ENCODE peak calls at places on chromosomes 1 and 21, in six cellular contexts. H is AG09309, D is IMR-90, J is prostate gland, Y is OCI-LY7, E is upper lobe of right lung. G is an unnamed sample.

GRCh38 chr1:150876111-150876434 is 326 bp downstream of the ARNT start:
- DNase-seq in H (no peak), D (peak), J (no peak), Y (no peak), E (no peak), G (no peak)

GRCh38 chr1:244276646-244277045 is 175.1 kb downstream of the ADSS2 start:
- DNase-seq in H (no peak), D (no peak), J (no peak), Y (no peak), E (no peak), G (no peak)

GRCh38 chr1:45246760-45247159 is 40.4 kb upstream of the ZSWIM5 start:
- DNase-seq in H (peak), D (peak), J (peak), Y (no peak), E (no peak), G (no peak)

GRCh38 chr21:46033410-46034404 is 52.1 kb downstream of the COL6A1 start:
- DNase-seq in H (no peak), D (peak), J (no peak), Y (no peak), E (peak), G (no peak)

GRCh38 chr1:225573216-225573615 is 79.7 kb downstream of the ENAH start:
- DNase-seq in H (no peak), D (no peak), J (no peak), Y (no peak), E (no peak), G (no peak)

GRCh38 chr1:8987881-8988617 is 38.2 kb downstream of the SLC2A7 start:
- DNase-seq in H (no peak), D (peak), J (peak), Y (peak), E (peak), G (peak)

GRCh38 chr1:24107462-24108225 is 4.3 kb downstream of the MYOM3 start:
- DNase-seq in H (peak), D (peak), J (no peak), Y (no peak), E (no peak), G (no peak)

GRCh38 chr1:94336991-94337390 is 81.2 kb upstream of the ABCD3 start:
- DNase-seq in H (no peak), D (no peak), J (no peak), Y (no peak), E (no peak), G (no peak)

GRCh38 chr1:228044961-228045360 is 37.5 kb upstream of the ARF1 start:
- DNase-seq in H (no peak), D (no peak), J (no peak), Y (no peak), E (peak), G (no peak)

GRCh38 chr1:243496806-243497205 is 241.0 kb downstream of the SDCCAG8 start:
- DNase-seq in H (no peak), D (no peak), J (no peak), Y (no peak), E (no peak), G (no peak)

GRCh38 chr21:41360072-41360821 is 1.6 kb upstream of the MX2 start:
- DNase-seq in H (no peak), D (peak), J (peak), Y (peak), E (peak), G (no peak)

GRCh38 chr1:179101566-179101965 is 19.7 kb downstream of the TOR3A start:
- DNase-seq in H (no peak), D (no peak), J (no peak), Y (no peak), E (no peak), G (no peak)

GRCh38 chr1:214549604-214550338 is 1.6 kb downstream of the PTPN14 start:
- DNase-seq in H (no peak), D (peak), J (peak), Y (no peak), E (no peak), G (no peak)

GRCh38 chr1:235513495-235514366 is 9.5 kb upstream of the B3GALNT2 start:
- DNase-seq in H (peak), D (peak), J (peak), Y (peak), E (no peak), G (no peak)

GRCh38 chr1:226816585-226816984 is 53.8 kb upstream of the PSEN2 start:
- DNase-seq in H (no peak), D (peak), J (no peak), Y (no peak), E (no peak), G (no peak)

GRCh38 chr1:87044840-87045239 is 130.4 kb downstream of the HS2ST1 start:
- DNase-seq in H (no peak), D (no peak), J (no peak), Y (peak), E (no peak), G (no peak)

GRCh38 chr21:39668369-39668768 is 55.6 kb downstream of the B3GALT5 start:
- DNase-seq in H (no peak), D (no peak), J (no peak), Y (no peak), E (peak), G (no peak)

GRCh38 chr1:242847390-242847993 is 323.0 kb upstream of the PLD5 start:
- DNase-seq in H (no peak), D (no peak), J (no peak), Y (peak), E (no peak), G (no peak)

GRCh38 chr1:18886003-18886335 is 16.4 kb downstream of the ALDH4A1 start:
- DNase-seq in H (peak), D (peak), J (no peak), Y (no peak), E (no peak), G (no peak)

GRCh38 chr1:6996371-6996770 is 211.1 kb downstream of the CAMTA1 start:
- DNase-seq in H (no peak), D (no peak), J (no peak), Y (no peak), E (no peak), G (no peak)

GRCh38 chr1:233479026-233479890 is 134.6 kb upstream of the KCNK1 start:
- DNase-seq in H (no peak), D (no peak), J (no peak), Y (no peak), E (no peak), G (no peak)

GRCh38 chr1:243814718-243815117 is 35.3 kb downstream of the AKT3 start:
- DNase-seq in H (no peak), D (no peak), J (no peak), Y (no peak), E (no peak), G (no peak)

GRCh38 chr1:205204552-205204951 is 7.0 kb downstream of the DSTYK start:
- DNase-seq in H (no peak), D (peak), J (no peak), Y (no peak), E (no peak), G (no peak)

GRCh38 chr1:173152585-173152984 is 54.5 kb downstream of the TNFSF4 start:
- DNase-seq in H (no peak), D (no peak), J (no peak), Y (no peak), E (no peak), G (no peak)

GRCh38 chr1:145952903-145953302 is 4.9 kb downstream of the LIX1L start:
- DNase-seq in H (no peak), D (no peak), J (no peak), Y (no peak), E (no peak), G (no peak)

GRCh38 chr1:171286032-171286705 is 27.8 kb upstream of the FMO4 start:
- DNase-seq in H (no peak), D (peak), J (no peak), Y (peak), E (no peak), G (no peak)

GRCh38 chr1:35717911-35718476 is 690 bp downstream of the C1orf216 start:
- DNase-seq in H (peak), D (peak), J (no peak), Y (no peak), E (no peak), G (no peak)

DNA sequence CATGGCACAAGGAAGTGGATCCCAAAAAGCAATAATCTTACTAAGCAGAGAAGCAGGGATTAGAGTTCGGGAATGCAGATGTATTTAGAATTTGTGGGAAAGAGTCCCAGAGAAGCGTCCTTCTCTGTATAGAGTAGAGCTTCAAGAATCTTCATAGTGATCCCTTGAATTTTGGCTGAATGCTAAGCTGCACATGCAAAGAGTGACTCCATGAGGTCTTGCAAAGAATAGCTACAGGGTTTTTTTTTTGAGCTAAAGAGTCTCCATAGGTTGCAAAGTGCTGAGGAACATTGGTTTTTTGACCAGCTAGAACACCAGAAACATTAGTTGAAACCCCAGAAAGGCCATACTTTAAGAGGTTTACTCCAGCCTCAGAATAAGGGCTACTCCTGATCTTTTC is 206.7 kb downstream of the CTH start:
- DNase-seq in H (no peak), D (no peak), J (no peak), Y (no peak), E (no peak), G (no peak)
- TF ChIP-seq CTCF in H (no peak), D (no peak), J (no peak), Y (no peak), E (no peak), G (no peak)

GRCh38 chr1:162285149-162285561 is 91.5 kb downstream of the SPATA46 start:
- DNase-seq in H (no peak), D (no peak), J (peak), Y (no peak), E (peak), G (no peak)

GRCh38 chr1:162279099-162279498 is 97.6 kb downstream of the SPATA46 start:
- DNase-seq in H (no peak), D (no peak), J (no peak), Y (no peak), E (no peak), G (no peak)

GRCh38 chr1:162284206-162284955 is 92.3 kb downstream of the SPATA46 start:
- DNase-seq in H (no peak), D (no peak), J (no peak), Y (no peak), E (no peak), G (no peak)

DNA sequence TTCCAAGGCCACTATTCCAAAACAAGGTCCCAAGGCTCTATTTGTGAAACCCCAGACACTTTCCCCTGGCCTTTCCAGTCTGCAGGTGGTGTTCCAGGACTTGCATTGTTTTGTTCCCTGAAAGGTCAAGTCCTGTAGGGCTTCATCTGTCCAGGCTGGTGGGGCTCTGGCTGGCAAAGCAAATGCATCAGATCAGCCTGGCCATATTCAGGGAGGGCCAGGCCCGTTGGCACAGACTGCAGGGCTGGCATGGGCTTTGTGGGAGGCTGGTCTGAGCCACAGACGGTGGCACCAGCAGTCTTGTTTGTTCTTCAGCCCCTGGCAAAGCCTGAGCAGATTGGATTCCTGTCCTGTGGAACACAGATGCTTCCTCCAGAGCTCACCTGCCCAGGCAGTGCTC is 93.0 kb downstream of the SPATA46 start:
- DNase-seq in H (no peak), D (no peak), J (peak), Y (no peak), E (no peak), G (no peak)
- TF ChIP-seq CTCF in H (no peak), D (no peak), J (no peak), Y (no peak), E (no peak), G (no peak)

GRCh38 chr1:178096421-178096820 is 2.5 kb downstream of the RASAL2 start:
- DNase-seq in H (no peak), D (peak), J (no peak), Y (no peak), E (no peak), G (no peak)

GRCh38 chr1:178094752-178095645 is 1.1 kb downstream of the RASAL2 start:
- DNase-seq in H (peak), D (no peak), J (no peak), Y (no peak), E (no peak), G (no peak)

GRCh38 chr1:178091986-178092745 is 1.7 kb upstream of the RASAL2 start:
- DNase-seq in H (peak), D (peak), J (no peak), Y (no peak), E (no peak), G (no peak)

GRCh38 chr1:178093150-178093957 is 550 bp upstream of the RASAL2 start:
- DNase-seq in H (peak), D (peak), J (peak), Y (peak), E (peak), G (no peak)

DNA sequence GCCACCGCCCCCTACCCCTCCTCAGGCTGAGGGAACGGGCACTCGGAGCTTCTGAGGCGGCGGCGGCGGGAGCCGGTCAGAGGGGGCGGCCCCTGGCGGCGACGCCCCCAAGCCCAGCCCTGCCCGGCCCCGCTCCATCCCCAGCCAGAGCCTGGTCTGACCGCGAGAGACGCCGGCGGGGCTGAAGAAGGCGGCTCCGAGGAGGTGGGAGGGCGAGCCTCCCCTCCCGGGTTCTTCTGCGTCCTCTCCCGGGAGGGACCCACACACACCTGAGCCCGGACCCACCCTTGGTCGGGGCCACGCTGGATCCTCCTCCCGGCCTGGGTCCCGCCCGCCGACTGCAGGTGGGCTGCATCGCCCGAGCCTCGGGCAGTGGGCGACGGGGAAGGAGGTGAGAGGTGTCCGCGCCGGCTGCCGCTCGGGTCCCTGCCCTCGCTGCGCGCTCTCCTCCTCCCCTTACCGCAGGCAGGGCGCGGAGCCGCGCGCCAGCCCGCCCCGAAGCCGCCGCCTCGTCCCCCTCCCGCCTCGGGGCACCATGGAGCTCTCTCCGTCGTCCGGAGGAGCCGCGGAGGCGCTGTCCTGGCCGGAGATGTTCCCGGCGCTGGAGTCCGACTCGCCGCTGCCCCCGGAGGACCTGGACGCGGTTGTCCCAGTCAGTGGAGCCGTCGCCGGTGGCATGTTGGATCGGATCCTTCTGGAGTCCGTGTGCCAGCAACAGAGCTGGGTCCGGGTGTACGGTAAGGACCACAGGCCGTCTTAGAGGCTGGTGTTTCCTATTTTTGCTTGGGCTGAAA is at the start of gene RASAL2:
- DNase-seq in H (no peak), D (peak), J (peak), Y (no peak), E (peak), G (no peak)
- TF ChIP-seq CTCF in H (peak), D (peak), J (no peak), Y (no peak), E (no peak), G (no peak)

GRCh38 chr1:33372677-33373076 is 51.8 kb upstream of the A3GALT2 start:
- DNase-seq in H (no peak), D (no peak), J (no peak), Y (no peak), E (no peak), G (no peak)
- TF ChIP-seq CTCF in H (peak), D (no peak), J (peak), Y (no peak), E (no peak), G (no peak)

DNA sequence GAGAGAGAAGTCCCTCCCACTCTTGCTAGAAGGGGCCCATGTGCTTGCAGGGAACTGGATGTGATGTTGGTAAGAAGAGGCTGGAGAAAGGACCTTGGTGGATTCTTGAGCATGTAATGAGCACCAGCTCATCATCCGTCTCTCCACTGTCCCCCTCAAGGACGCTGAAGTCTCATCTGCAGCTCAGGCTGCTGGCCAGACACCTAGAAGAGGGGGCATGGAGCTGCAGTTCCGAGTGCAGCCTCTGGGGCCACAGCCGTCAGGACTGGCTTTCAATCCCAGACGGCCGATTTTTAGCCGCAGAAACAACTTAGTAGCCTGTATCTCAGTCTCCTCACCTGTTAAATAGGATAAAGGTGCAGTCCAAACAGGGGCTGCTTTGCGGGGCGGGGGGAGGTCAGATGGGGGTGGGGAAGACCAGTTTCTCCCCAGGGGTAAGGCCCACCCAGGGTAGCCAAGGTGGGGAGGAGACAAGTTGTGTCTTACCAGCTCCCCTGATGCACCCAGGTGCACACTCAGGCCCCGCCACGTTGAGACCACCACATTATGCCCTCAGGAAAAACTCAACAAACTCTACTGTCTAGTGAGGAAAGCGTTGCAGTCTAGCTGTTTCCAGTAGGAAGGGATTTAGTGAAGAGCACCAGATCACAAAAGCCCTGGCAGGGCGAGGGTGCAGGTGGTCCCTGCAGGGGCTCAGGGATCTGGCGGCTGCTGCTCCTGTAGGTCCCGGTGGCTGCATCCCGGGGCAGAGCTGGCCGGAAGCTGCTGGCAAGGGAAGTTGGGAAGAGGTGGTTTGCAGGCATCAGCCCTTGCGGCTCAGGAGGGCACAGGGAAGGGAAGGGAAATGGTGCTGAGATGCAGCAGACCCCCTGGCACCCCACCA is 29.5 kb downstream of the LDLRAP1 start:
- DNase-seq in H (no peak), D (peak), J (no peak), Y (peak), E (peak), G (peak)
- TF ChIP-seq CTCF in H (peak), D (peak), J (peak), Y (peak), E (peak), G (peak)

GRCh38 chr1:182624582-182624981 is 20.4 kb upstream of the RGS16 start:
- DNase-seq in H (no peak), D (no peak), J (no peak), Y (no peak), E (no peak), G (no peak)
- TF ChIP-seq CTCF in H (no peak), D (no peak), J (no peak), Y (no peak), E (no peak), G (no peak)

GRCh38 chr1:104648269-104648691 is 898.6 kb downstream of the AMY1C start:
- DNase-seq in H (no peak), D (no peak), J (no peak), Y (peak), E (no peak), G (no peak)
- TF ChIP-seq CTCF in H (peak), D (peak), J (no peak), Y (peak), E (peak), G (no peak)